ENCODE peak calls at places on chromosomes 12 and 14, in seven cellular contexts. D, K, A, W, C, F and J are unnamed samples.

GRCh38 chr12:104064842-104065441 is 611 bp downstream of the HCFC2 start:
- DNase-seq in D (no peak), K (no peak), A (no peak), W (peak), C (no peak), F (no peak), J (no peak)

GRCh38 chr12:84793558-84794367 is 118.8 kb downstream of the SLC6A15 start:
- DNase-seq in D (no peak), K (no peak), A (no peak), W (peak), C (no peak), F (no peak), J (no peak)

GRCh38 chr12:113601656-113602263 is 130.1 kb upstream of the LHX5 start:
- DNase-seq in D (no peak), K (no peak), A (no peak), W (no peak), C (no peak), F (no peak), J (no peak)

GRCh38 chr12:101566318-101566717 is 28.5 kb upstream of the MYBPC1 start:
- DNase-seq in D (no peak), K (peak), A (no peak), W (no peak), C (no peak), F (no peak), J (no peak)

GRCh38 chr12:13204428-13204827 is 7.9 kb downstream of the EMP1 start:
- DNase-seq in D (no peak), K (no peak), A (no peak), W (no peak), C (no peak), F (no peak), J (no peak)

GRCh38 chr14:97379091-97379531 is 581.9 kb downstream of the VRK1 start:
- DNase-seq in D (no peak), K (peak), A (no peak), W (no peak), C (no peak), F (no peak), J (no peak)

GRCh38 chr14:100115236-100115635 is 44.2 kb downstream of the DEGS2 start:
- DNase-seq in D (no peak), K (no peak), A (peak), W (no peak), C (no peak), F (no peak), J (no peak)

GRCh38 chr12:18578191-18578590 is 159.6 kb downstream of the PLCZ1 start:
- DNase-seq in D (no peak), K (no peak), A (no peak), W (peak), C (no peak), F (no peak), J (no peak)

GRCh38 chr12:48787791-48788521 is 933 bp downstream of the ADCY6 start:
- DNase-seq in D (no peak), K (no peak), A (no peak), W (peak), C (no peak), F (no peak), J (no peak)

GRCh38 chr12:5369298-5369697 is 62.6 kb upstream of the NTF3 start:
- DNase-seq in D (no peak), K (no peak), A (no peak), W (no peak), C (no peak), F (no peak), J (no peak)

GRCh38 chr12:58681730-58682129 is 238.6 kb downstream of the LRIG3 start:
- DNase-seq in D (no peak), K (no peak), A (no peak), W (no peak), C (no peak), F (no peak), J (no peak)

GRCh38 chr12:67621926-67622325 is 26.6 kb upstream of the DYRK2 start:
- DNase-seq in D (no peak), K (no peak), A (no peak), W (no peak), C (no peak), F (no peak), J (no peak)

GRCh38 chr12:132923356-132923909 is 32.7 kb downstream of the ZNF605 start:
- DNase-seq in D (no peak), K (no peak), A (no peak), W (no peak), C (no peak), F (no peak), J (no peak)

GRCh38 chr12:93022603-93023340 is 93.7 kb upstream of the EEA1 start:
- DNase-seq in D (no peak), K (no peak), A (no peak), W (peak), C (no peak), F (no peak), J (no peak)

GRCh38 chr12:48796976-48797375 is 8.1 kb upstream of the ADCY6 start:
- DNase-seq in D (no peak), K (no peak), A (no peak), W (peak), C (no peak), F (no peak), J (no peak)

GRCh38 chr12:109476807-109477184 is 304 bp downstream of the KCTD10 start:
- DNase-seq in D (no peak), K (no peak), A (no peak), W (no peak), C (no peak), F (no peak), J (no peak)